ENCODE peak calls at places on chromosome X, in six cellular contexts. One of them, this sample, is unnamed.

GRCh38 chrX:38768079-38768478 is 33.2 kb upstream of the MID1IP1 start:
- DNase-seq in heart left ventricle: no peak
- DNase-seq in neural crest cell: no peak
- DNase-seq in OCI-LY7: peak
- DNase-seq in AG04450: peak
- DNase-seq in stimulated activated CD8-positive, alpha-beta memory T cell treated with anti-CD3 and anti-CD28 coated beads, Interleukin-12 subunit alpha, Interleukin-12 subunit beta, amount 100 ng/mL, for 4 hours: no peak
- DNase-seq in this sample: no peak

GRCh38 chrX:37302569-37302968 is 46.6 kb upstream of the PRRG1 start:
- DNase-seq in OCI-LY7: no peak
- DNase-seq in stimulated activated CD8-positive, alpha-beta memory T cell treated with anti-CD3 and anti-CD28 coated beads, Interleukin-12 subunit alpha, Interleukin-12 subunit beta, amount 100 ng/mL, for 4 hours: no peak
- DNase-seq in heart left ventricle: no peak
- DNase-seq in neural crest cell: no peak
- DNase-seq in AG04450: no peak
- DNase-seq in this sample: no peak

GRCh38 chrX:71657267-71657666 is 10.1 kb upstream of the LOC101059915 start:
- DNase-seq in stimulated activated CD8-positive, alpha-beta memory T cell treated with anti-CD3 and anti-CD28 coated beads, Interleukin-12 subunit alpha, Interleukin-12 subunit beta, amount 100 ng/mL, for 4 hours: no peak
- DNase-seq in OCI-LY7: no peak
- DNase-seq in neural crest cell: no peak
- DNase-seq in AG04450: no peak
- DNase-seq in heart left ventricle: no peak
- DNase-seq in this sample: no peak

GRCh38 chrX:145825896-145826295 is 8.3 kb downstream of the SLITRK2 start:
- DNase-seq in stimulated activated CD8-positive, alpha-beta memory T cell treated with anti-CD3 and anti-CD28 coated beads, Interleukin-12 subunit alpha, Interleukin-12 subunit beta, amount 100 ng/mL, for 4 hours: no peak
- DNase-seq in neural crest cell: no peak
- DNase-seq in heart left ventricle: no peak
- DNase-seq in AG04450: no peak
- DNase-seq in OCI-LY7: peak
- DNase-seq in this sample: no peak

GRCh38 chrX:48897157-48897620 is 379 bp downstream of the TIMM17B start:
- DNase-seq in stimulated activated CD8-positive, alpha-beta memory T cell treated with anti-CD3 and anti-CD28 coated beads, Interleukin-12 subunit alpha, Interleukin-12 subunit beta, amount 100 ng/mL, for 4 hours: no peak
- DNase-seq in AG04450: no peak
- DNase-seq in OCI-LY7: peak
- DNase-seq in heart left ventricle: peak
- DNase-seq in neural crest cell: peak
- DNase-seq in this sample: no peak

GRCh38 chrX:88416002-88416401 is 331.0 kb upstream of the CPXCR1 start:
- DNase-seq in AG04450: no peak
- DNase-seq in heart left ventricle: no peak
- DNase-seq in stimulated activated CD8-positive, alpha-beta memory T cell treated with anti-CD3 and anti-CD28 coated beads, Interleukin-12 subunit alpha, Interleukin-12 subunit beta, amount 100 ng/mL, for 4 hours: no peak
- DNase-seq in neural crest cell: no peak
- DNase-seq in OCI-LY7: no peak
- DNase-seq in this sample: no peak

GRCh38 chrX:72621619-72622485 is 49.2 kb upstream of the HDAC8 start:
- DNase-seq in OCI-LY7: no peak
- DNase-seq in heart left ventricle: no peak
- DNase-seq in neural crest cell: no peak
- DNase-seq in AG04450: no peak
- DNase-seq in stimulated activated CD8-positive, alpha-beta memory T cell treated with anti-CD3 and anti-CD28 coated beads, Interleukin-12 subunit alpha, Interleukin-12 subunit beta, amount 100 ng/mL, for 4 hours: no peak
- DNase-seq in this sample: no peak

GRCh38 chrX:24063488-24063887 is 8.7 kb downstream of the EIF2S3 start:
- DNase-seq in OCI-LY7: no peak
- DNase-seq in AG04450: no peak
- DNase-seq in stimulated activated CD8-positive, alpha-beta memory T cell treated with anti-CD3 and anti-CD28 coated beads, Interleukin-12 subunit alpha, Interleukin-12 subunit beta, amount 100 ng/mL, for 4 hours: no peak
- DNase-seq in heart left ventricle: no peak
- DNase-seq in neural crest cell: no peak
- DNase-seq in this sample: no peak

GRCh38 chrX:23815376-23815775 is 32.4 kb downstream of the SAT1 start:
- DNase-seq in stimulated activated CD8-positive, alpha-beta memory T cell treated with anti-CD3 and anti-CD28 coated beads, Interleukin-12 subunit alpha, Interleukin-12 subunit beta, amount 100 ng/mL, for 4 hours: no peak
- DNase-seq in AG04450: no peak
- DNase-seq in neural crest cell: no peak
- DNase-seq in heart left ventricle: no peak
- DNase-seq in OCI-LY7: no peak
- DNase-seq in this sample: no peak

GRCh38 chrX:3697220-3697684 is 16.2 kb downstream of the PRKX start:
- DNase-seq in OCI-LY7: no peak
- DNase-seq in AG04450: no peak
- DNase-seq in heart left ventricle: no peak
- DNase-seq in neural crest cell: no peak
- DNase-seq in stimulated activated CD8-positive, alpha-beta memory T cell treated with anti-CD3 and anti-CD28 coated beads, Interleukin-12 subunit alpha, Interleukin-12 subunit beta, amount 100 ng/mL, for 4 hours: no peak
- DNase-seq in this sample: no peak

GRCh38 chrX:40871385-40872082 is 136.2 kb upstream of the MED14 start:
- DNase-seq in heart left ventricle: no peak
- DNase-seq in neural crest cell: no peak
- DNase-seq in OCI-LY7: no peak
- DNase-seq in AG04450: no peak
- DNase-seq in stimulated activated CD8-positive, alpha-beta memory T cell treated with anti-CD3 and anti-CD28 coated beads, Interleukin-12 subunit alpha, Interleukin-12 subunit beta, amount 100 ng/mL, for 4 hours: no peak
- DNase-seq in this sample: no peak

GRCh38 chrX:129360175-129360574 is 163.1 kb downstream of the SMARCA1 start:
- DNase-seq in heart left ventricle: no peak
- DNase-seq in AG04450: no peak
- DNase-seq in neural crest cell: peak
- DNase-seq in stimulated activated CD8-positive, alpha-beta memory T cell treated with anti-CD3 and anti-CD28 coated beads, Interleukin-12 subunit alpha, Interleukin-12 subunit beta, amount 100 ng/mL, for 4 hours: no peak
- DNase-seq in OCI-LY7: peak
- DNase-seq in this sample: peak

GRCh38 chrX:48676106-48676892 is 7.3 kb upstream of the WAS start:
- DNase-seq in OCI-LY7: peak
- DNase-seq in heart left ventricle: peak
- DNase-seq in neural crest cell: peak
- DNase-seq in AG04450: peak
- DNase-seq in stimulated activated CD8-positive, alpha-beta memory T cell treated with anti-CD3 and anti-CD28 coated beads, Interleukin-12 subunit alpha, Interleukin-12 subunit beta, amount 100 ng/mL, for 4 hours: peak
- DNase-seq in this sample: peak

GRCh38 chrX:97860206-97860605 is 976.5 kb downstream of the RPA4 start:
- DNase-seq in heart left ventricle: no peak
- DNase-seq in AG04450: peak
- DNase-seq in OCI-LY7: no peak
- DNase-seq in stimulated activated CD8-positive, alpha-beta memory T cell treated with anti-CD3 and anti-CD28 coated beads, Interleukin-12 subunit alpha, Interleukin-12 subunit beta, amount 100 ng/mL, for 4 hours: no peak
- DNase-seq in neural crest cell: peak
- DNase-seq in this sample: no peak

GRCh38 chrX:50536955-50537354 is 66.3 kb upstream of the DGKK start:
- DNase-seq in neural crest cell: no peak
- DNase-seq in AG04450: no peak
- DNase-seq in OCI-LY7: peak
- DNase-seq in stimulated activated CD8-positive, alpha-beta memory T cell treated with anti-CD3 and anti-CD28 coated beads, Interleukin-12 subunit alpha, Interleukin-12 subunit beta, amount 100 ng/mL, for 4 hours: no peak
- DNase-seq in heart left ventricle: no peak
- DNase-seq in this sample: no peak

GRCh38 chrX:132199941-132200340 is 19.3 kb downstream of the RAP2C start:
- DNase-seq in OCI-LY7: no peak
- DNase-seq in AG04450: no peak
- DNase-seq in neural crest cell: no peak
- DNase-seq in heart left ventricle: no peak
- DNase-seq in stimulated activated CD8-positive, alpha-beta memory T cell treated with anti-CD3 and anti-CD28 coated beads, Interleukin-12 subunit alpha, Interleukin-12 subunit beta, amount 100 ng/mL, for 4 hours: no peak
- DNase-seq in this sample: no peak

GRCh38 chrX:56975611-56976010 is 19.7 kb downstream of the SPIN3 start:
- DNase-seq in neural crest cell: no peak
- DNase-seq in stimulated activated CD8-positive, alpha-beta memory T cell treated with anti-CD3 and anti-CD28 coated beads, Interleukin-12 subunit alpha, Interleukin-12 subunit beta, amount 100 ng/mL, for 4 hours: no peak
- DNase-seq in OCI-LY7: peak
- DNase-seq in heart left ventricle: no peak
- DNase-seq in AG04450: no peak
- DNase-seq in this sample: no peak

GRCh38 chrX:15416133-15416993 is 32.1 kb upstream of the VEGFD start:
- DNase-seq in stimulated activated CD8-positive, alpha-beta memory T cell treated with anti-CD3 and anti-CD28 coated beads, Interleukin-12 subunit alpha, Interleukin-12 subunit beta, amount 100 ng/mL, for 4 hours: no peak
- DNase-seq in OCI-LY7: no peak
- DNase-seq in heart left ventricle: no peak
- DNase-seq in neural crest cell: no peak
- DNase-seq in AG04450: no peak
- DNase-seq in this sample: no peak

GRCh38 chrX:2841511-2841910 is 12.8 kb downstream of the GYG2 start:
- DNase-seq in OCI-LY7: no peak
- DNase-seq in stimulated activated CD8-positive, alpha-beta memory T cell treated with anti-CD3 and anti-CD28 coated beads, Interleukin-12 subunit alpha, Interleukin-12 subunit beta, amount 100 ng/mL, for 4 hours: no peak
- DNase-seq in heart left ventricle: no peak
- DNase-seq in AG04450: no peak
- DNase-seq in neural crest cell: no peak
- DNase-seq in this sample: no peak

GRCh38 chrX:49844622-49845021 is 15.5 kb downstream of the PAGE4 start:
- DNase-seq in OCI-LY7: no peak
- DNase-seq in AG04450: no peak
- DNase-seq in heart left ventricle: no peak
- DNase-seq in neural crest cell: no peak
- DNase-seq in stimulated activated CD8-positive, alpha-beta memory T cell treated with anti-CD3 and anti-CD28 coated beads, Interleukin-12 subunit alpha, Interleukin-12 subunit beta, amount 100 ng/mL, for 4 hours: no peak
- DNase-seq in this sample: no peak

GRCh38 chrX:48864210-48864609 is 28.8 kb upstream of the PCSK1N start:
- DNase-seq in stimulated activated CD8-positive, alpha-beta memory T cell treated with anti-CD3 and anti-CD28 coated beads, Interleukin-12 subunit alpha, Interleukin-12 subunit beta, amount 100 ng/mL, for 4 hours: no peak
- DNase-seq in AG04450: peak
- DNase-seq in OCI-LY7: no peak
- DNase-seq in neural crest cell: no peak
- DNase-seq in heart left ventricle: no peak
- DNase-seq in this sample: no peak

GRCh38 chrX:107348051-107348450 is 101.4 kb upstream of the FRMPD3 start:
- DNase-seq in AG04450: no peak
- DNase-seq in heart left ventricle: no peak
- DNase-seq in neural crest cell: no peak
- DNase-seq in OCI-LY7: no peak
- DNase-seq in stimulated activated CD8-positive, alpha-beta memory T cell treated with anti-CD3 and anti-CD28 coated beads, Interleukin-12 subunit alpha, Interleukin-12 subunit beta, amount 100 ng/mL, for 4 hours: no peak
- DNase-seq in this sample: no peak

GRCh38 chrX:109716431-109717028 is 16.5 kb downstream of the ACSL4 start:
- DNase-seq in heart left ventricle: no peak
- DNase-seq in neural crest cell: no peak
- DNase-seq in stimulated activated CD8-positive, alpha-beta memory T cell treated with anti-CD3 and anti-CD28 coated beads, Interleukin-12 subunit alpha, Interleukin-12 subunit beta, amount 100 ng/mL, for 4 hours: no peak
- DNase-seq in OCI-LY7: no peak
- DNase-seq in AG04450: no peak
- DNase-seq in this sample: no peak

GRCh38 chrX:31524182-31524581 is 452.3 kb upstream of the FTHL17 start:
- DNase-seq in heart left ventricle: no peak
- DNase-seq in AG04450: no peak
- DNase-seq in neural crest cell: no peak
- DNase-seq in stimulated activated CD8-positive, alpha-beta memory T cell treated with anti-CD3 and anti-CD28 coated beads, Interleukin-12 subunit alpha, Interleukin-12 subunit beta, amount 100 ng/mL, for 4 hours: no peak
- DNase-seq in OCI-LY7: no peak
- DNase-seq in this sample: no peak

GRCh38 chrX:129597905-129598304 is 56.9 kb downstream of the APLN start:
- DNase-seq in neural crest cell: no peak
- DNase-seq in OCI-LY7: no peak
- DNase-seq in stimulated activated CD8-positive, alpha-beta memory T cell treated with anti-CD3 and anti-CD28 coated beads, Interleukin-12 subunit alpha, Interleukin-12 subunit beta, amount 100 ng/mL, for 4 hours: no peak
- DNase-seq in heart left ventricle: no peak
- DNase-seq in AG04450: no peak
- DNase-seq in this sample: no peak

GRCh38 chrX:8960809-8961413 is 73.0 kb downstream of the FAM9B start:
- DNase-seq in stimulated activated CD8-positive, alpha-beta memory T cell treated with anti-CD3 and anti-CD28 coated beads, Interleukin-12 subunit alpha, Interleukin-12 subunit beta, amount 100 ng/mL, for 4 hours: no peak
- DNase-seq in AG04450: no peak
- DNase-seq in neural crest cell: no peak
- DNase-seq in OCI-LY7: no peak
- DNase-seq in heart left ventricle: no peak
- DNase-seq in this sample: no peak

GRCh38 chrX:16695079-16695676 is 17.3 kb downstream of the CTPS2 start:
- DNase-seq in neural crest cell: peak
- DNase-seq in AG04450: no peak
- DNase-seq in stimulated activated CD8-positive, alpha-beta memory T cell treated with anti-CD3 and anti-CD28 coated beads, Interleukin-12 subunit alpha, Interleukin-12 subunit beta, amount 100 ng/mL, for 4 hours: peak
- DNase-seq in heart left ventricle: no peak
- DNase-seq in OCI-LY7: peak
- DNase-seq in this sample: peak

GRCh38 chrX:55489315-55490009 is at the start of gene USP51:
- DNase-seq in heart left ventricle: peak
- DNase-seq in stimulated activated CD8-positive, alpha-beta memory T cell treated with anti-CD3 and anti-CD28 coated beads, Interleukin-12 subunit alpha, Interleukin-12 subunit beta, amount 100 ng/mL, for 4 hours: no peak
- DNase-seq in AG04450: no peak
- DNase-seq in OCI-LY7: peak
- DNase-seq in neural crest cell: peak
- DNase-seq in this sample: peak

GRCh38 chrX:153537526-153538295 is 20.3 kb downstream of the ATP2B3 start:
- DNase-seq in OCI-LY7: no peak
- DNase-seq in neural crest cell: no peak
- DNase-seq in stimulated activated CD8-positive, alpha-beta memory T cell treated with anti-CD3 and anti-CD28 coated beads, Interleukin-12 subunit alpha, Interleukin-12 subunit beta, amount 100 ng/mL, for 4 hours: no peak
- DNase-seq in heart left ventricle: no peak
- DNase-seq in AG04450: no peak
- DNase-seq in this sample: no peak

GRCh38 chrX:13029341-13029740 is 15.1 kb downstream of the FAM9C start:
- DNase-seq in heart left ventricle: peak
- DNase-seq in neural crest cell: no peak
- DNase-seq in stimulated activated CD8-positive, alpha-beta memory T cell treated with anti-CD3 and anti-CD28 coated beads, Interleukin-12 subunit alpha, Interleukin-12 subunit beta, amount 100 ng/mL, for 4 hours: no peak
- DNase-seq in OCI-LY7: no peak
- DNase-seq in AG04450: no peak
- DNase-seq in this sample: no peak

GRCh38 chrX:134484039-134484438 is 24.1 kb downstream of the HPRT1 start:
- DNase-seq in OCI-LY7: peak
- DNase-seq in stimulated activated CD8-positive, alpha-beta memory T cell treated with anti-CD3 and anti-CD28 coated beads, Interleukin-12 subunit alpha, Interleukin-12 subunit beta, amount 100 ng/mL, for 4 hours: no peak
- DNase-seq in neural crest cell: no peak
- DNase-seq in heart left ventricle: no peak
- DNase-seq in AG04450: no peak
- DNase-seq in this sample: no peak

GRCh38 chrX:77451041-77451440 is 3.9 kb downstream of the FGF16 start:
- DNase-seq in AG04450: no peak
- DNase-seq in OCI-LY7: no peak
- DNase-seq in heart left ventricle: no peak
- DNase-seq in stimulated activated CD8-positive, alpha-beta memory T cell treated with anti-CD3 and anti-CD28 coated beads, Interleukin-12 subunit alpha, Interleukin-12 subunit beta, amount 100 ng/mL, for 4 hours: no peak
- DNase-seq in neural crest cell: no peak
- DNase-seq in this sample: no peak

GRCh38 chrX:22192419-22193086 is 80.2 kb upstream of the CBLL2 start:
- DNase-seq in stimulated activated CD8-positive, alpha-beta memory T cell treated with anti-CD3 and anti-CD28 coated beads, Interleukin-12 subunit alpha, Interleukin-12 subunit beta, amount 100 ng/mL, for 4 hours: no peak
- DNase-seq in AG04450: peak
- DNase-seq in heart left ventricle: peak
- DNase-seq in OCI-LY7: peak
- DNase-seq in neural crest cell: peak
- DNase-seq in this sample: peak

This sample was measured in GM12891.